ENCODE peak calls at places on chromosomes 3 and 15, in four cellular contexts. R is activated CD4-positive, alpha-beta T cell treated with anti-CD3 and anti-CD28 coated beads, Interleukin-2, amount 50 U/mL, for 24 hours; N is upper lobe of right lung; S is OCI-M1. H is an unnamed sample.

GRCh38 chr3:94799420-94800060 is 736.7 kb downstream of the NSUN3 start:
- DNase-seq in R (no peak), N (no peak), S (no peak), H (no peak)

GRCh38 chr3:127824151-127824825 is 2.0 kb upstream of the MGLL start:
- DNase-seq in R (no peak), N (no peak), S (no peak), H (no peak)

GRCh38 chr3:98012974-98013373 is 22.1 kb downstream of the GABRR3 start:
- DNase-seq in R (no peak), N (no peak), S (no peak), H (no peak)

GRCh38 chr15:78175333-78175732 is 26.2 kb downstream of the IDH3A start:
- DNase-seq in R (no peak), N (no peak), S (no peak), H (no peak)

GRCh38 chr3:46228259-46229222 is 13.7 kb upstream of the CCR3 start:
- DNase-seq in R (no peak), N (no peak), S (peak), H (peak)

GRCh38 chr3:156174229-156174847 is 54.0 kb downstream of the KCNAB1 start:
- DNase-seq in R (no peak), N (no peak), S (peak), H (no peak)

GRCh38 chr3:156483961-156484787 is 70.7 kb downstream of the SSR3 start:
- DNase-seq in R (peak), N (no peak), S (peak), H (peak)

GRCh38 chr3:118641608-118642007 is 393.0 kb downstream of the IGSF11 start:
- DNase-seq in R (no peak), N (no peak), S (no peak), H (no peak)

GRCh38 chr15:58932791-58933310 is 628 bp downstream of the SLTM start:
- DNase-seq in R (no peak), N (no peak), S (peak), H (peak)

GRCh38 chr3:182739619-182740018 is 53.7 kb upstream of the ATP11B start:
- DNase-seq in R (no peak), N (no peak), S (no peak), H (no peak)

GRCh38 chr3:149830902-149831301 is 17.9 kb downstream of the RNF13 start:
- DNase-seq in R (no peak), N (no peak), S (no peak), H (no peak)

GRCh38 chr3:173465112-173465511 is 67.6 kb downstream of the NLGN1 start:
- DNase-seq in R (no peak), N (no peak), S (no peak), H (no peak)

GRCh38 chr15:50418041-50418583 is 6.1 kb upstream of the USP8 start:
- DNase-seq in R (no peak), N (no peak), S (peak), H (no peak)

GRCh38 chr15:40845511-40846284 is 1.9 kb downstream of the SPINT1 start:
- DNase-seq in R (no peak), N (peak), S (no peak), H (no peak)

GRCh38 chr15:23532019-23532418 is 33.5 kb upstream of the MKRN3 start:
- DNase-seq in R (no peak), N (no peak), S (peak), H (no peak)

GRCh38 chr3:23575697-23576096 is 230.1 kb upstream of the UBE2E1 start:
- DNase-seq in R (no peak), N (no peak), S (no peak), H (no peak)